ENCODE peak calls at places on chromosomes 6 and 20, in nine cellular contexts. O is left ventricle myocardium superior; Z is left colon; N is RWPE2; I is activated T-cell treated with anti-CD3 and anti-CD28 coated beads, Interleukin-2, amount 50 U/mL, for 4 hours; X is activated naive CD4-positive, alpha-beta T cell treated with anti-CD3 and anti-CD28 coated beads, Interleukin-2, amount 50 U/mL, for 72 hours; L is CD8-positive, alpha-beta T cell; A is T-cell; V is stimulated activated memory B cell treated with anti-CD40 and anti-IgM and Interleukin-4, amounts not matched to agents 10 μg/mL and 1 μg/mL and 100 μg/mL, for 72 hours. M is an unnamed sample.

GRCh38 chr6:130203370-130203769 is 19.4 kb downstream of the SAMD3 start:
- ATAC-seq in Z (no peak), V (no peak), I (no peak), A (peak), X (no peak), N (no peak), L (peak), O (no peak), M (no peak)

GRCh38 chr6:33197431-33198048 is 2.9 kb downstream of the RXRB start:
- ATAC-seq in N (peak), A (peak), O (peak), Z (peak), X (peak), I (peak), L (peak), V (peak), M (peak)

GRCh38 chr6:82097676-82098075 is 149.9 kb downstream of the IBTK start:
- ATAC-seq in Z (no peak), N (peak), V (no peak), O (no peak), X (no peak), A (no peak), L (no peak), I (no peak), M (no peak)

GRCh38 chr6:8047466-8048292 is 16.5 kb downstream of the BLOC1S5 start:
- ATAC-seq in Z (no peak), X (no peak), N (peak), V (no peak), L (no peak), I (no peak), O (no peak), A (no peak), M (no peak)

GRCh38 chr6:2038096-2038495 is 207.3 kb downstream of the GMDS start:
- ATAC-seq in O (no peak), A (peak), X (peak), Z (no peak), N (no peak), I (peak), L (peak), V (no peak), M (peak)

GRCh38 chr6:36033935-36034334 is 6.3 kb downstream of the MAPK14 start:
- ATAC-seq in A (peak), X (peak), Z (no peak), I (peak), L (peak), O (no peak), N (peak), V (no peak), M (no peak)

GRCh38 chr6:140446241-140446640 is 1071.8 kb upstream of the CITED2 start:
- ATAC-seq in V (no peak), X (no peak), N (no peak), O (no peak), I (no peak), A (no peak), L (no peak), Z (no peak), M (peak)

GRCh38 chr20:23087587-23088275 is 1.6 kb upstream of the CD93 start:
- ATAC-seq in A (no peak), I (no peak), N (no peak), O (no peak), V (peak), Z (no peak), X (no peak), L (no peak), M (no peak)

GRCh38 chr6:34585108-34585507 is 29.0 kb upstream of the SPDEF start:
- ATAC-seq in X (no peak), V (no peak), A (no peak), N (no peak), Z (no peak), I (no peak), O (no peak), L (no peak), M (no peak)

GRCh38 chr20:51430198-51430950 is 112.1 kb downstream of the NFATC2 start:
- ATAC-seq in N (no peak), Z (no peak), I (no peak), X (no peak), L (no peak), O (peak), A (no peak), V (no peak), M (no peak)

GRCh38 chr6:90093558-90094073 is 199.3 kb downstream of the GJA10 start:
- ATAC-seq in X (peak), A (no peak), V (peak), Z (no peak), N (no peak), L (no peak), O (no peak), I (no peak), M (no peak)

GRCh38 chr6:11822346-11822745 is 43.7 kb upstream of the ADTRP start:
- ATAC-seq in Z (no peak), V (no peak), X (no peak), O (no peak), L (no peak), I (no peak), N (no peak), A (no peak), M (no peak)

GRCh38 chr20:3681931-3682820 is at the start of gene ADAM33:
- ATAC-seq in N (peak), I (no peak), L (no peak), Z (peak), X (no peak), V (peak), O (peak), A (no peak), M (no peak)

GRCh38 chr6:109373333-109373732 is 8.9 kb downstream of the CD164 start:
- ATAC-seq in X (no peak), N (no peak), A (peak), V (peak), O (no peak), Z (no peak), L (no peak), I (no peak), M (no peak)

GRCh38 chr20:48877299-48877698 is 44.2 kb upstream of the ARFGEF2 start:
- ATAC-seq in I (no peak), N (no peak), L (no peak), V (no peak), A (no peak), O (no peak), Z (no peak), X (no peak), M (no peak)

GRCh38 chr6:47147175-47147727 is 105.1 kb upstream of the ADGRF1 start:
- ATAC-seq in I (no peak), A (no peak), N (no peak), X (no peak), Z (peak), V (no peak), O (no peak), L (no peak), M (no peak)

GRCh38 chr6:133368664-133369063 is 127.5 kb downstream of the EYA4 start:
- ATAC-seq in V (no peak), X (no peak), L (no peak), A (no peak), N (peak), O (peak), Z (no peak), I (no peak), M (peak)

GRCh38 chr20:40275738-40276137 is 413.3 kb downstream of the MAFB start:
- ATAC-seq in Z (no peak), X (no peak), L (no peak), A (no peak), V (no peak), I (no peak), N (no peak), O (no peak), M (no peak)

GRCh38 chr20:41783423-41784220 is 165.4 kb upstream of the CHD6 start:
- ATAC-seq in O (no peak), N (no peak), V (no peak), Z (no peak), X (no peak), L (no peak), A (no peak), I (no peak), M (no peak)

GRCh38 chr6:150030611-150031010 is 5.3 kb upstream of the RAET1L start:
- ATAC-seq in A (no peak), I (no peak), V (no peak), O (no peak), X (no peak), Z (no peak), N (no peak), L (no peak), M (no peak)

GRCh38 chr20:47111576-47111975 is 216.9 kb downstream of the EYA2 start:
- ATAC-seq in L (no peak), O (no peak), X (no peak), Z (peak), V (no peak), A (no peak), I (no peak), N (peak), M (no peak)

GRCh38 chr6:88913471-88913870 is 49.9 kb downstream of the RNGTT start:
- ATAC-seq in L (no peak), I (no peak), N (no peak), O (no peak), A (no peak), X (no peak), V (no peak), Z (no peak), M (no peak)

GRCh38 chr6:44915111-44915510 is 413.0 kb upstream of the RUNX2 start:
- ATAC-seq in I (no peak), O (no peak), V (no peak), Z (no peak), A (no peak), L (no peak), X (no peak), N (no peak), M (no peak)

GRCh38 chr6:119950681-119951080 is 601.1 kb upstream of the MAN1A1 start:
- ATAC-seq in O (no peak), V (no peak), A (no peak), X (no peak), L (no peak), Z (no peak), I (no peak), N (peak), M (no peak)

GRCh38 chr6:23797041-23797440 is 329.0 kb upstream of the NRSN1 start:
- ATAC-seq in X (no peak), A (no peak), N (no peak), Z (no peak), V (no peak), L (no peak), O (no peak), I (no peak), M (no peak)

GRCh38 chr6:106773956-106774629 is 144.7 kb downstream of the QRSL1 start:
- ATAC-seq in N (no peak), L (no peak), V (no peak), O (no peak), I (no peak), X (no peak), Z (no peak), A (no peak), M (peak)

GRCh38 chr6:170124150-170124549 is 166.7 kb downstream of the DLL1 start:
- ATAC-seq in I (no peak), Z (no peak), A (no peak), L (no peak), O (no peak), V (no peak), X (no peak), N (no peak), M (no peak)

GRCh38 chr6:43150051-43150751 is 20.9 kb upstream of the SRF start:
- ATAC-seq in A (no peak), X (no peak), I (no peak), O (no peak), Z (peak), L (no peak), V (no peak), N (no peak), M (no peak)

GRCh38 chr20:1423625-1424106 is 30.8 kb upstream of the FKBP1A start:
- ATAC-seq in N (peak), I (no peak), V (no peak), X (peak), L (peak), A (no peak), O (no peak), Z (peak), M (peak)

GRCh38 chr20:16676895-16677294 is 52.9 kb upstream of the SNRPB2 start:
- ATAC-seq in L (no peak), Z (no peak), V (no peak), X (no peak), N (no peak), A (no peak), O (no peak), I (no peak), M (no peak)

GRCh38 chr6:105587349-105588115 is 184.7 kb upstream of the PREP start:
- ATAC-seq in O (no peak), X (peak), A (peak), V (no peak), N (peak), Z (no peak), L (peak), I (peak), M (peak)

GRCh38 chr20:63274381-63275228 is 2.0 kb downstream of the ARFGAP1 start:
- ATAC-seq in O (no peak), V (no peak), Z (no peak), N (no peak), I (no peak), A (no peak), L (no peak), X (no peak), M (no peak)

GRCh38 chr6:157887892-157888291 is 64.8 kb downstream of the SNX9 start:
- ATAC-seq in I (no peak), O (no peak), L (no peak), N (no peak), Z (no peak), V (no peak), X (no peak), A (no peak), M (no peak)

GRCh38 chr20:48527771-48528170 is 300.0 kb downstream of the PREX1 start:
- ATAC-seq in I (no peak), O (no peak), X (no peak), Z (no peak), N (no peak), V (no peak), A (no peak), L (no peak), M (no peak)

GRCh38 chr6:156396791-156397418 is 380.3 kb upstream of the ARID1B start:
- ATAC-seq in N (no peak), L (peak), Z (no peak), X (peak), A (peak), I (peak), O (no peak), V (peak), M (no peak)